ENCODE peak calls at places on chromosomes 12 and 14, in four cellular contexts. I, P, V and H are unnamed samples. For H3K4me1, the result is how much of the 10 kb centered on the place peaks cover.

GRCh38 chr14:47278233-47278842 is 397.1 kb downstream of the MDGA2 start:
- DNase-seq in V (no peak), I (peak), P (peak), H (peak)

GRCh38 chr12:107398101-107398500 is 287.5 kb upstream of the PWP1 start:
- DNase-seq in P (no peak), V (no peak), I (no peak), H (peak)

GRCh38 chr12:105927553-105927952 is 211.2 kb downstream of the NUAK1 start:
- DNase-seq in V (no peak), P (no peak), I (no peak), H (no peak)

GRCh38 chr14:58815046-58815701 is 177.4 kb downstream of the DACT1 start:
- DNase-seq in V (no peak), P (no peak), I (no peak), H (peak)

GRCh38 chr14:20409226-20409625 is 4.1 kb downstream of the TEP1 start:
- DNase-seq in V (no peak), I (no peak), P (no peak), H (no peak)

GRCh38 chr12:85527192-85527591 is 247.2 kb downstream of the ALX1 start:
- DNase-seq in P (no peak), I (no peak), V (peak), H (no peak)

GRCh38 chr14:100523131-100523530 is 64.1 kb downstream of the BEGAIN start:
- DNase-seq in I (no peak), V (no peak), P (no peak), H (no peak)

GRCh38 chr12:13234045-13234641 is 37.6 kb downstream of the EMP1 start:
- DNase-seq in V (no peak), I (peak), P (peak), H (peak)

GRCh38 chr12:68828669-68829068 is 20.7 kb downstream of the MDM2 start:
- DNase-seq in P (no peak), V (no peak), I (no peak), H (no peak)

GRCh38 chr12:132766380-132767085 is 4.9 kb upstream of the ANKLE2 start:
- DNase-seq in P (no peak), V (no peak), I (peak), H (no peak)

GRCh38 chr12:52125499-52125900 is 46.0 kb downstream of the SMIM41 start:
- DNase-seq in I (no peak), V (no peak), P (no peak), H (peak)

GRCh38 chr14:102776761-102777710 is at the start of gene TRAF3:
- DNase-seq in I (peak), P (no peak), V (no peak), H (peak)

GRCh38 chr12:19068137-19068536 is 61.4 kb upstream of the PLEKHA5 start:
- DNase-seq in I (no peak), V (no peak), P (no peak), H (no peak)

GRCh38 chr12:64625243-64626077 is 15.2 kb downstream of the RASSF3 start:
- DNase-seq in V (peak), I (peak), P (peak), H (peak)

GRCh38 chr14:101123639-101124525 is 220.4 kb upstream of the RTL1 start:
- DNase-seq in V (no peak), I (no peak), P (no peak), H (peak)

GRCh38 chr14:71711619-71712018 is 220.6 kb upstream of the RGS6 start:
- DNase-seq in V (no peak), P (no peak), I (no peak), H (no peak)

GRCh38 chr12:68121143-68121542 is 38.4 kb downstream of the IFNG start:
- DNase-seq in V (no peak), P (no peak), I (no peak), H (no peak)

GRCh38 chr14:95291859-95292542 is 27.7 kb downstream of the CLMN start:
- DNase-seq in I (peak), P (no peak), V (no peak), H (peak)

GRCh38 chr14:40240456-40240855 is 808.2 kb upstream of the FBXO33 start:
- DNase-seq in V (no peak), P (no peak), I (no peak), H (no peak)

GRCh38 chr14:68844210-68844545 is 51.3 kb upstream of the ZFP36L1 start:
- DNase-seq in I (no peak), P (no peak), V (no peak), H (no peak)

GRCh38 chr14:68841030-68841809 is 48.4 kb upstream of the ZFP36L1 start:
- DNase-seq in P (no peak), I (no peak), V (no peak), H (no peak)

GRCh38 chr14:68846466-68846865 is 53.6 kb upstream of the ZFP36L1 start:
- DNase-seq in P (no peak), I (no peak), V (no peak), H (no peak)

GRCh38 chr14:68842298-68842697 is 49.4 kb upstream of the ZFP36L1 start:
- DNase-seq in V (no peak), P (no peak), I (no peak), H (no peak)

DNA sequence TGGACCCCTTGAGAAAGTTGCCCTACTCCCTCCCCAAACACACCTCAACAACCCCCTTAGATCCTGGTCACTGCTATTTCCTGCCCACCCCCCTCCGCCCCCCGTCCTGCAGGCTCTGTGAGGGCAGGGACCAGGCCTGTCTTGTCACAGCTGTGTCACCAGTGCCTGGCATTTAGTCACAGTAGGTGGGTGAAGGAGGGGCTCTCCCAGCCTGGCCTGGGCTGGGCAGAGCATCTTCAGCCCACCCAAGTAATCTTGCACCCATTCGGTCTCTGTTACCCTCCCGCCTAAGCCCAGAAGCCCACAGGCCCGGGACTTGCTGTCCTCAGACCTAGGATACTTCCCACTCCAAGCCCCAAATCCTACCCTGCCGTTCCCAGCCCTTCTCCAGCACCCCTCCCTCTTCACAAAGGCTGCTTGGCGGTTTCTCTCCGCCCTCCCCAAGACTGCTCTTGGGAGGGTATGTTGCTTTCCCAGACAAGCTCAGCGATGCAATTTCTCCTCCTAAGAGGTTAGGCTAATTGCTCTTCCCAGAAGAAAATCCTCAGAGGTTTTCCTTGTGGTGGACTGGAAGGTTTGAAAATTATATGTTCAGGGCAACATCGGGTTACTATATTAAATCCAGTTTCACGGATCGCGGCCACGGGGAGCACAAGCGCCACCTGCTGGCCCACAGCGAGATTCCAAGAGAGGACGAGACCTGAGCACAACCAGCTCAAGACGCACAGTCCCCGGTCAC is 50.8 kb upstream of the ZFP36L1 start:
- DNase-seq in V (no peak), I (peak), P (no peak), H (peak)
- TF ChIP-seq FOXM1 in V (no peak), I (no peak), P (no peak), H (no peak)

GRCh38 chr14:91401751-91402150 is 15.9 kb downstream of the CCDC88C start:
- DNase-seq in I (no peak), V (no peak), P (no peak), H (no peak)
- H3K4me1 ChIP-seq in I (under half), V (half or more), P (under half), H (under half)

GRCh38 chr12:33047666-33048065 is 151.1 kb upstream of the PKP2 start:
- DNase-seq in V (no peak), I (no peak), P (no peak), H (no peak)

GRCh38 chr12:33041562-33041961 is 145.0 kb upstream of the PKP2 start:
- DNase-seq in V (no peak), P (no peak), I (no peak), H (no peak)

DNA sequence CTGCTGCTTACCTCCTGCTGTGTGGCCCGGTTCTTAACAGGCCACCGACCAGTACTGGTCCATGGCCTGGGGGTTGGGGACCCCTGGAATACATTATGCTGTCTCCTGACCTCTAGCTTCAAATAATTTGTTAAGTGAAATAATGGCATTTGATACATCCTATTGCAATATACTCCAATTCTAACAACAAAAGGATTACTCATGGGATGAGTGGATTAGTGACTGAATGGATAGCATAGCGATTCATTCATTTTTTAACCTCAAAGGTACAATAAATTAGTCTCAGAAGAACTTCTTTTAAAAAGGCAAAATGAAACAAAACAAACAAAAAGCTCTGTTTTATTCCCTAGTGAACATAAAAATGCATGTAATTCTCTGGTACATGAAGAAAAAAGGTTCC is 147.9 kb upstream of the PKP2 start:
- DNase-seq in I (no peak), V (no peak), P (no peak), H (no peak)
- TF ChIP-seq FOXM1 in I (no peak), V (no peak), P (no peak), H (no peak)

GRCh38 chr12:4278582-4278939 is 5.0 kb downstream of the CCND2 start:
- DNase-seq in I (no peak), P (no peak), V (no peak), H (no peak)
- H3K4me1 ChIP-seq in I (under half), P (under half), V (under half), H (under half)

DNA sequence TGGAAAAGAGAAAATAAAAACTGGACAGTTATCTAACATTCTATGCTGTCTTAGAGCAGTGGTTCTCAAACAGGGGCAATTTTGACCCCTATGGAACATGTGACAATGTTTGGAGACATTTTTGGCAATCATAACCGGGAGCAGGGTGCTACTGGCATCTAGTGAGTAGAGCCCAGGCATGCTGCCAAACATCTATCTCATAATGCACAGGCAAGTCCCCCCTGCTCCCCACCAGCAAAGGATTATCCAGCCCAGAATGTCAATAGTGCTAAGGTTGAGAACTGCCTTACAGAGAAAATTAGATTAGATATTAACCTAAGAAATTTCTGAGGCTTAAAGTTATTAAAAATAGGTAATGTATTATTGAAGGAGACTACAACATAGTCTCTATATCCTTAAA is 22.9 kb upstream of the CATSPERB start:
- DNase-seq in I (no peak), P (no peak), V (no peak), H (no peak)
- TF ChIP-seq FOXM1 in I (no peak), P (no peak), V (no peak), H (no peak)

GRCh38 chr12:6233121-6233971 is 33.1 kb downstream of the CD9 start:
- DNase-seq in V (no peak), I (no peak), P (no peak), H (no peak)

GRCh38 chr12:6230321-6231110 is 30.3 kb downstream of the CD9 start:
- DNase-seq in I (no peak), P (peak), V (peak), H (no peak)

GRCh38 chr12:6229224-6229748 is 29.1 kb downstream of the CD9 start:
- DNase-seq in I (no peak), P (no peak), V (no peak), H (no peak)

GRCh38 chr12:6229823-6230222 is 29.6 kb downstream of the CD9 start:
- DNase-seq in V (no peak), I (no peak), P (peak), H (no peak)

DNA sequence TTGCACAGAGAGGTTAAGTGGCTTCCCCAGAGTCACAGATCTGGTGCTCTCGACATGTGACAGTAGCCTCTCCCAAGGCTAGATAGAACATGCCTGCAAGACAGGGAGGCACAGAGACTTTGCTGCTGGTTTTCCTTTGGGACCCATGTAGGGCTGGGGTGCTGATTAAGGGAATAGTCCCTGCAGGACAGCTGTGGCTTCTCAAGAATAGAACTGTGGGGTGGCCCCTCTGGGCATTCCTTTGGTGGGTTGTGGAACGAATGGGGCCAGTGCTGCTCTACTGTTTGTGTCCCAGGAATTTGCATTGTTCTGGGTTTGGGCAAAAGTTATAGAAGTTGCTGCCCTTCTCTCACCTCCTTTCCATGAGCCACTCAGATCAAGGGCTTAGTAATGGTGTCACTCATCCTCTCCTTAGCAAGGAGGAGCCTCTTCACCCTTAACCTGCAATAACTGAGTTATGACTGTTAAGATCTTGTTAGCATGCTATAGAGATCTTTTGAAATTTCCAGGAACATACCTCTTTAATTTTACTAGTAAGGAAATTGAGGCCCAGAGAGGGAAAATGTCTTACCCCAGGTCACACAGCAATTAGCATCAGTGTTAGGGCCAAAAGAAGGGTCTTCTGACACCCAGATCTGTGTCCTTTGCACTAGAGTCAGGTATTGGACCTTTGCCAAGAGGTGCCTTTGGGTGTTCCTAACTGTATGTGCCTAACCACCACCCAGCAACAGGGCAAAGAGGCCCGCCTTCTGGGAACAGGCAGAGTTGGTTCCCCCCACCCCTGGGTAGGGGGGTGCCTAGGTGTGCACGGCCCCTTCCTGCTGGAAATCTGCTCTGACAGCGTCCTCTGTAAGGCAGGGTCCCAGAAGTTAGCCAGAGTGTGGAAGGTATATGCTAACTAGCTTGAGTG is 31.4 kb downstream of the CD9 start:
- DNase-seq in P (no peak), V (no peak), I (no peak), H (no peak)
- H3K4me1 ChIP-seq in P (half or more), V (under half), I (under half), H (half or more)

GRCh38 chr12:56487448-56488040 is 417 bp downstream of the GLS2 start:
- DNase-seq in I (no peak), P (peak), V (no peak), H (no peak)
- TF ChIP-seq FOXM1 in I (no peak), P (no peak), V (no peak), H (no peak)

DNA sequence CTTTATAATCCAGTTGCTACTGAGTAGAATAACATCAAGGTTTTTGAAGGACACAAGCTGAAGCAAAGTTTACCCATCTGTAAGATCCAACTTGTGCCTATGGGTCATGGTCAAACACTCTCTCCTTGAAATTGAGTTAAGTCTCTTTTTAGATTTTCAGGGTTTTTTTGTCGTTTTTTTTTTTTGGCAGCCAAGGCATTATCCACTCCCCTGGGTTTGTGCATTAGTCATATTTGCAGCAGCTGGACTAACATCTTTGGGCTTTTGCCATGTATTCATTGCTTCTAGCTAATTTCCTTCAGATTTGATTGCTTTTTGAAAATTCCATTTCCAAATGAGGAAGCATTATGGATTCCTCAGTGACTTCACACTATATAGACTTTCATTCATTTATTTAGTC is 80.4 kb upstream of the SRRM4 start:
- DNase-seq in I (no peak), V (no peak), P (no peak), H (no peak)
- H3K4me1 ChIP-seq in I (under half), V (under half), P (under half), H (under half)

GRCh38 chr14:67622675-67623074 is 3.0 kb downstream of the ARG2 start:
- DNase-seq in I (peak), V (no peak), P (peak), H (no peak)
- TF ChIP-seq FOXM1 in I (no peak), V (no peak), P (no peak), H (no peak)